ENCODE peak calls at places on chromosomes 4 and X, in six cellular contexts. G is tibial nerve; S is CD8-positive, alpha-beta memory T cell; J is stomach; P is pancreas; A is OCI-LY7. E is an unnamed sample.
A peak's percentile ranks its signal among the peaks of the same experiment; 100 is the strongest.

GRCh38 chr4:175435437-175435836 is 376.6 kb downstream of the GPM6A start:
- DNase-seq in A (peak; percentile 57), J (no peak), S (no peak), G (no peak), P (no peak), E (peak; percentile 91)

GRCh38 chr4:17781072-17781830 is at the start of gene FAM184B:
- DNase-seq in G (no peak), P (no peak), S (no peak), A (no peak), J (no peak), E (no peak)

GRCh38 chr4:19051751-19052296 is 1030.3 kb upstream of the LCORL start:
- DNase-seq in P (no peak), G (no peak), J (no peak), A (no peak), S (no peak), E (no peak)

GRCh38 chr4:80207172-80207583 is 9.9 kb downstream of the PRDM8 start:
- DNase-seq in G (no peak), P (no peak), J (no peak), S (no peak), A (no peak), E (no peak)

GRCh38 chr4:16790508-16790907 is 107.9 kb downstream of the LDB2 start:
- DNase-seq in J (no peak), S (no peak), P (no peak), A (no peak), G (no peak), E (no peak)

GRCh38 chr4:40316333-40316781 is 18.8 kb upstream of the CHRNA9 start:
- DNase-seq in S (peak; percentile 70), G (no peak), P (no peak), A (peak; percentile 24), J (no peak), E (no peak)

GRCh38 chrX:78712381-78712780 is 35.1 kb upstream of the LPAR4 start:
- DNase-seq in S (no peak), J (no peak), A (no peak), G (no peak), P (no peak), E (no peak)

GRCh38 chr4:174420317-174420716 is 102.0 kb downstream of the HPGD start:
- DNase-seq in A (no peak), P (no peak), S (no peak), J (no peak), G (no peak), E (no peak)

GRCh38 chr4:77465271-77465670 is 140.3 kb upstream of the CXCL13 start:
- DNase-seq in A (no peak), P (peak; percentile 27), J (peak; percentile 62), G (peak; percentile 16), S (no peak), E (peak; percentile 32)

GRCh38 chrX:105126201-105126600 is 94.3 kb downstream of the TEX13A start:
- DNase-seq in J (no peak), P (no peak), G (no peak), A (no peak), S (no peak), E (no peak)

GRCh38 chr4:174882317-174882992 is 35.7 kb upstream of the ADAM29 start:
- DNase-seq in P (no peak), S (no peak), J (no peak), G (no peak), A (no peak), E (no peak)

GRCh38 chrX:19557816-19558215 is 42.5 kb upstream of the MAP3K15 start:
- DNase-seq in J (no peak), S (no peak), G (no peak), A (no peak), P (no peak), E (no peak)

GRCh38 chr4:55684276-55684675 is 48.2 kb upstream of the NMU start:
- DNase-seq in G (no peak), S (no peak), J (no peak), P (no peak), A (no peak), E (no peak)

GRCh38 chr4:74311696-74312313 is 3.5 kb downstream of the EPGN start:
- DNase-seq in G (peak; percentile 59), S (peak; percentile 13), J (no peak), A (peak; percentile 46), P (peak; percentile 35), E (peak; percentile 70)

GRCh38 chrX:9788908-9789307 is 2.7 kb downstream of the SHROOM2 start:
- DNase-seq in G (no peak), S (no peak), J (peak; percentile 47), P (peak; percentile 38), A (no peak), E (no peak)

GRCh38 chrX:47199286-47199685 is 5.7 kb downstream of the UBA1 start:
- DNase-seq in S (no peak), A (no peak), J (no peak), P (no peak), G (no peak), E (no peak)

GRCh38 chrX:1242901-1243402 is 25.7 kb upstream of the CSF2RA start:
- DNase-seq in S (no peak), A (no peak), G (no peak), J (no peak), P (no peak), E (no peak)

GRCh38 chrX:97309717-97310116 is 426.0 kb downstream of the RPA4 start:
- DNase-seq in A (no peak), P (no peak), J (no peak), S (no peak), G (no peak), E (no peak)

GRCh38 chr4:187480146-187481145 is 515.1 kb upstream of the ZFP42 start:
- DNase-seq in J (no peak), A (no peak), G (peak; percentile 11), P (no peak), S (no peak), E (no peak)

GRCh38 chr4:140071806-140072205 is 82.2 kb downstream of the MAML3 start:
- DNase-seq in P (no peak), G (peak; percentile 43), A (no peak), S (peak; percentile 79), J (no peak), E (peak; percentile 70)

GRCh38 chrX:150569155-150569477 is 695 bp downstream of the MTM1 start:
- DNase-seq in G (no peak), A (peak; percentile 41), J (peak; percentile 34), S (no peak), P (no peak), E (no peak)

GRCh38 chr4:98318521-98318920 is 57.3 kb downstream of the RAP1GDS1 start:
- DNase-seq in A (no peak), S (no peak), P (no peak), J (no peak), G (no peak), E (no peak)

GRCh38 chrX:17846045-17846444 is 15.1 kb downstream of the RAI2 start:
- DNase-seq in A (no peak), S (no peak), J (no peak), G (no peak), P (no peak), E (no peak)

GRCh38 chr4:5040839-5041238 is 10.4 kb upstream of the STK32B start:
- DNase-seq in P (no peak), J (no peak), G (no peak), S (no peak), A (no peak), E (no peak)

GRCh38 chr4:163679189-163679588 is 184.7 kb downstream of the TMA16 start:
- DNase-seq in A (peak; percentile 56), J (no peak), G (no peak), S (no peak), P (no peak), E (no peak)

GRCh38 chr4:145609494-145610427 is 9.4 kb upstream of the MMAA start:
- DNase-seq in G (peak; percentile 90), S (peak; percentile 38), P (peak; percentile 37), A (peak; percentile 85), J (peak; percentile 73), E (peak; percentile 42)

GRCh38 chr4:85779165-85779564 is 304.2 kb downstream of the ARHGAP24 start:
- DNase-seq in G (no peak), J (no peak), A (peak; percentile 54), P (no peak), S (no peak), E (no peak)

GRCh38 chr4:167218022-167218608 is 16.2 kb downstream of the SPOCK3 start:
- DNase-seq in P (no peak), G (no peak), A (no peak), S (no peak), J (no peak), E (no peak)

GRCh38 chr4:167216783-167217182 is 17.5 kb downstream of the SPOCK3 start:
- DNase-seq in J (no peak), S (no peak), A (no peak), G (no peak), P (no peak), E (no peak)

GRCh38 chr4:167221074-167221473 is 13.2 kb downstream of the SPOCK3 start:
- DNase-seq in J (no peak), S (no peak), A (no peak), P (no peak), G (no peak), E (no peak)

GRCh38 chr4:167222098-167222497 is 12.2 kb downstream of the SPOCK3 start:
- DNase-seq in J (no peak), P (no peak), G (no peak), S (no peak), A (peak; percentile 11), E (no peak)

GRCh38 chr4:167219090-167219489 is 15.2 kb downstream of the SPOCK3 start:
- DNase-seq in J (no peak), P (no peak), S (no peak), A (no peak), G (no peak), E (peak; percentile 20)
- H3K9me3 ChIP-seq in J (no peaks in the 10 kb centered on the region), P (no peaks in the 10 kb centered on the region), S (no peaks in the 10 kb centered on the region), A (no peaks in the 10 kb centered on the region), G (no peaks in the 10 kb centered on the region), E (no peaks in the 10 kb centered on the region)

GRCh38 chrX:48726596-48726995 is 30.1 kb downstream of the SUV39H1 start:
- DNase-seq in J (no peak), G (no peak), A (no peak), S (peak; percentile 34), P (no peak), E (no peak)
- H3K36me3 ChIP-seq in J (no peaks in the 10 kb centered on the region), G (no peaks in the 10 kb centered on the region), A (no peaks in the 10 kb centered on the region), S (no peaks in the 10 kb centered on the region), P (no peaks in the 10 kb centered on the region), E (no peaks in the 10 kb centered on the region)

DNA sequence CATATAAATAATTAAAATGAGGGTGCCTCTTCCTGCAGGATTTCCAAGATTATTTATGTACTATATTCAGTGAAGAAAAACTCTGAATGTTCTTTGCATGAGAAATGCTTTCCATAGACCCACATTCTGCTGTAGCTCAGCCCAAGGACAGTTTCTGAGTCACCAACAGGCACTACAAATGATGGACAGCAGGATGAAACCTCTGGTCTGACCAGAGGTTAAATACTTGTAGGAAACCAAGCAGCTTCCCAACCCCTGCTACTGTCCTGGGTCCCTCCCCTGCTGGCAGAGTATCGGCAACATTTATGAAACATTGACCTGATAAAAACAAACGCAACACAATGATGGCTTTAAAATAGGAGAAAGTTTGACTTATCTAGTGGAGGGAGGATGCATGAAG is 73.1 kb downstream of the CXXC4 start:
- DNase-seq in G (no peak), S (no peak), P (no peak), A (no peak), J (no peak), E (no peak)
- H3K4me1 ChIP-seq in G (no peaks in the 10 kb centered on the region), S (no peaks in the 10 kb centered on the region), P (peaks cover 5% of the 10 kb centered on the region), A (no peaks in the 10 kb centered on the region), J (peaks cover 13% of the 10 kb centered on the region), E (peaks cover 5% of the 10 kb centered on the region)

DNA sequence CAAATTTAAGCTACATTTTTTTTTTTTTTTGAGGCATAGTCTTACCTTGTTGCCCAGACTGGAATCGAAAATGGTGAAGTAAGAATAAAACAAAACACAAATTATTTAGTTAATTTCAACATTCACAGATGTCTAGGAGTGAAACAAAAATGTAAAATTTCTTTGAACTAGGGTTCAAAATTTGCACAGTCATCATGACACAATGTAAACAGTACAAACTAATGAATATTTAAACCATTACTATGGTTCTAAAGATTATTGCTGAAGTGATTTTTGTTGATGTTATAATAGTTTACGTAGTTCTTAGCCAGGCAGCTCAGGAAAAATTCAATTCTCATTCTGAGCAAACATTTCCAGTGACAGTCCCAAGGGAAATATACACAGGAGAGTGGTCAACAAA is 633.1 kb downstream of the GRXCR1 start:
- DNase-seq in J (no peak), G (no peak), P (no peak), S (no peak), A (no peak), E (no peak)
- H3K9me3 ChIP-seq in J (no peaks in the 10 kb centered on the region), G (no peaks in the 10 kb centered on the region), P (no peaks in the 10 kb centered on the region), S (no peaks in the 10 kb centered on the region), A (no peaks in the 10 kb centered on the region), E (no peaks in the 10 kb centered on the region)

E was measured in SJCRH30.